ENCODE peak calls at places on chromosomes 2 and 18, in eight cellular contexts. L is endothelial cell; A is iPS DF 6.9; Z is psoas muscle; V is stimulated activated CD4-positive, alpha-beta T cell treated with anti-CD3 and anti-CD28 coated beads, Interleukin-12 subunit alpha, Interleukin-12 subunit beta, amount 100 ng/mL, for 4 hours; K is H54; N is Ammon's horn; Q is T-helper 22 cell. T is an unnamed sample.

GRCh38 chr18:24446953-24447537 is 13.4 kb upstream of the HRH4 start:
- DNase-seq in L (no peak), A (no peak), Z (no peak), V (no peak), K (no peak), N (no peak), Q (no peak), T (no peak)

GRCh38 chr2:182301093-182301492 is 125.7 kb downstream of the PDE1A start:
- DNase-seq in L (no peak), A (no peak), Z (no peak), V (no peak), K (no peak), N (no peak), Q (no peak), T (no peak)

GRCh38 chr2:233691443-233692433 is 952 bp upstream of the UGT1A6 start:
- DNase-seq in L (no peak), A (no peak), Z (no peak), V (no peak), K (no peak), N (no peak), Q (no peak), T (no peak)

GRCh38 chr18:48670751-48671560 is 132.1 kb downstream of the CTIF start:
- DNase-seq in L (no peak), A (no peak), Z (no peak), V (no peak), K (no peak), N (no peak), Q (no peak), T (peak)

GRCh38 chr2:19070866-19071265 is 287.6 kb downstream of the OSR1 start:
- DNase-seq in L (no peak), A (no peak), Z (no peak), V (no peak), K (no peak), N (no peak), Q (no peak), T (no peak)

GRCh38 chr18:25169701-25170100 is 182.3 kb downstream of the ZNF521 start:
- DNase-seq in L (no peak), A (no peak), Z (no peak), V (no peak), K (no peak), N (no peak), Q (no peak), T (no peak)

GRCh38 chr2:172655091-172655837 is 80.4 kb upstream of the RAPGEF4 start:
- DNase-seq in L (no peak), A (no peak), Z (no peak), V (no peak), K (peak), N (no peak), Q (no peak), T (no peak)

GRCh38 chr2:236663671-236664101 is 94.1 kb downstream of the ACKR3 start:
- DNase-seq in L (no peak), A (no peak), Z (peak), V (no peak), K (no peak), N (no peak), Q (no peak), T (no peak)

GRCh38 chr2:99153921-99154604 is 679 bp downstream of the TSGA10 start:
- DNase-seq in L (no peak), A (no peak), Z (no peak), V (no peak), K (no peak), N (no peak), Q (no peak), T (no peak)